ENCODE peak calls at places on chromosomes 2 and 18, in nine cellular contexts. T, X, B, G, Q, U, M, Y and R are unnamed samples.

GRCh38 chr18:75220786-75221355 is 10.3 kb downstream of the TSHZ1 start:
- DNase-seq in T (no peak), X (no peak), B (no peak), G (no peak), Q (no peak), U (no peak), M (no peak), Y (no peak), R (no peak)

GRCh38 chr2:73981081-73981968 is 3.4 kb upstream of the TET3 start:
- DNase-seq in T (peak), X (peak), B (no peak), G (no peak), Q (no peak), U (peak), M (peak), Y (peak), R (no peak)

GRCh38 chr2:74927617-74928016 is 30.8 kb upstream of the POLE4 start:
- DNase-seq in T (no peak), X (no peak), B (no peak), G (no peak), Q (no peak), U (no peak), M (no peak), Y (no peak), R (no peak)

GRCh38 chr2:53104263-53104662 is 663.3 kb upstream of the CHAC2 start:
- DNase-seq in T (peak), X (no peak), B (peak), G (peak), Q (no peak), U (peak), M (no peak), Y (no peak), R (no peak)

GRCh38 chr18:44627245-44627644 is 53.4 kb upstream of the SETBP1 start:
- DNase-seq in T (no peak), X (no peak), B (peak), G (peak), Q (no peak), U (peak), M (no peak), Y (no peak), R (no peak)

GRCh38 chr2:214987261-214987660 is 151.2 kb downstream of the ABCA12 start:
- DNase-seq in T (no peak), X (no peak), B (no peak), G (no peak), Q (no peak), U (peak), M (no peak), Y (no peak), R (no peak)

GRCh38 chr2:7269993-7270392 is 352.8 kb downstream of the RNF144A start:
- DNase-seq in T (no peak), X (no peak), B (no peak), G (no peak), Q (no peak), U (no peak), M (no peak), Y (no peak), R (no peak)

GRCh38 chr2:229857634-229858033 is 64.2 kb downstream of the TRIP12 start:
- DNase-seq in T (no peak), X (no peak), B (no peak), G (no peak), Q (no peak), U (no peak), M (no peak), Y (no peak), R (no peak)

GRCh38 chr2:120473522-120474271 is 127.8 kb downstream of the INHBB start:
- DNase-seq in T (no peak), X (peak), B (no peak), G (peak), Q (peak), U (no peak), M (no peak), Y (peak), R (peak)

GRCh38 chr2:43218550-43219382 is 7.6 kb downstream of the ZFP36L2 start:
- DNase-seq in T (peak), X (no peak), B (no peak), G (peak), Q (peak), U (peak), M (no peak), Y (peak), R (peak)

GRCh38 chr2:108288534-108289106 is at the start of gene SULT1C2:
- DNase-seq in T (peak), X (no peak), B (no peak), G (no peak), Q (no peak), U (peak), M (no peak), Y (peak), R (no peak)

GRCh38 chr2:239308696-239309397 is 92.0 kb downstream of the HDAC4 start:
- DNase-seq in T (no peak), X (no peak), B (peak), G (no peak), Q (peak), U (peak), M (peak), Y (peak), R (peak)

GRCh38 chr2:196453613-196454047 is 185.9 kb upstream of the CCDC150 start:
- DNase-seq in T (peak), X (no peak), B (peak), G (peak), Q (peak), U (peak), M (peak), Y (no peak), R (peak)

GRCh38 chr2:206004004-206004693 is 81.8 kb downstream of the INO80D start:
- DNase-seq in T (peak), X (no peak), B (no peak), G (no peak), Q (no peak), U (no peak), M (peak), Y (no peak), R (peak)

GRCh38 chr2:49950635-49951034 is 796.3 kb upstream of the FSHR start:
- DNase-seq in T (no peak), X (no peak), B (no peak), G (no peak), Q (no peak), U (no peak), M (no peak), Y (no peak), R (no peak)

GRCh38 chr18:45522371-45522770 is 92.9 kb upstream of the SLC14A2 start:
- DNase-seq in T (no peak), X (no peak), B (no peak), G (no peak), Q (no peak), U (peak), M (no peak), Y (no peak), R (no peak)

GRCh38 chr18:7684966-7685365 is 117.8 kb downstream of the PTPRM start:
- DNase-seq in T (no peak), X (no peak), B (no peak), G (no peak), Q (no peak), U (no peak), M (no peak), Y (no peak), R (no peak)

GRCh38 chr2:217182996-217183395 is 323.1 kb upstream of the TNP1 start:
- DNase-seq in T (no peak), X (no peak), B (no peak), G (peak), Q (no peak), U (no peak), M (no peak), Y (no peak), R (no peak)

GRCh38 chr18:57789105-57789504 is 14.0 kb downstream of the ATP8B1 start:
- DNase-seq in T (no peak), X (no peak), B (peak), G (no peak), Q (no peak), U (peak), M (no peak), Y (no peak), R (no peak)

GRCh38 chr2:187431911-187432310 is 16.1 kb downstream of the CALCRL start:
- DNase-seq in T (no peak), X (no peak), B (no peak), G (peak), Q (no peak), U (no peak), M (no peak), Y (no peak), R (no peak)

GRCh38 chr2:226031078-226031937 is 631.8 kb downstream of the NYAP2 start:
- DNase-seq in T (peak), X (peak), B (peak), G (peak), Q (peak), U (peak), M (peak), Y (peak), R (peak)

GRCh38 chr2:240454031-240454901 is 18.8 kb downstream of the GPC1 start:
- DNase-seq in T (no peak), X (no peak), B (no peak), G (no peak), Q (no peak), U (no peak), M (no peak), Y (no peak), R (peak)
- H3K4me3 ChIP-seq in T (peak), X (no peak), B (peak), G (no peak), Q (no peak), U (no peak), M (peak), Y (peak), R (peak)

DNA sequence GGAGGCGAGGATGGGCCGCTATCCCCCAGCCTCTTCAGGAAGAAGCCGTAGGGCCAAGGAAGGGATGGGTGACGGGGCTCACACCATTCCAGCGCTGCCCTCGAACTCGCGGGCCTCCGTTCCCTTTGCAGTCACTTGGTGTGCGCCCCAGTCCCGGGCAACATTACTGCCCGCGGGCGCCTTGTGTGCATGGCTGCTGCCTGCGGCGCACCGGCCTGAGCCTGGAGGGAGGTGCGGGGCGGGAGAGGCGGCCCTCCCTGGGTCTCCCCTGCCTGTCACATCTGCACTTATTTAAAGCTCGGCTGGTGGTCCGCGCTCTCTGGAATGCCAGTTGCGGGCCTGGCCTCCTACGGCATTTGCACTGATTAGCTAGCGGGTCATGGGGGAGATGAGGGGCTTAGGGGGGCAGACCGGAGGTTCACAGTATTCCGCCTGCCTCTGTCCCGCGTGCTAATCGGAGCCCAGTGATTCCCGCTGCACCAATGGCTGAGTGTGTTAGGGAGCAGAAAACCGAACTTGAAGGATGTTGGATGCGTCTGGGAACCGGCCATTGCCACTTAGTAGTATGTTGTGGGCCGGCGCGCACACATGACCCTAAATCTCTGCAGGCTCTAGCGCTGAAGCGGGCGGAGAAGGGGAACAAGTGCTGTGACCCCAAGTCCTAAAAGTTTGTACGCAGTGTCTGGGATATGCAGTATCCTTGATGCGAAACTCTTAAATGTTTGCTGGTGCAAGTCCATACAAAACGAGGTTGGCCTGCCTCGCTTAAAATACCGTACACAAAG is 161.1 kb upstream of the SIX2 start:
- DNase-seq in T (peak), X (no peak), B (no peak), G (no peak), Q (no peak), U (no peak), M (no peak), Y (no peak), R (peak)
- H3K4me3 ChIP-seq in T (peak), X (no peak), B (no peak), G (peak), Q (peak), U (peak), M (no peak), Y (peak), R (peak)

GRCh38 chr2:218329027-218329825 is 27.4 kb upstream of the CATIP start:
- DNase-seq in T (no peak), X (no peak), B (no peak), G (no peak), Q (no peak), U (no peak), M (no peak), Y (no peak), R (peak)

GRCh38 chr2:218334531-218334930 is 22.1 kb upstream of the CATIP start:
- DNase-seq in T (no peak), X (no peak), B (no peak), G (no peak), Q (no peak), U (no peak), M (no peak), Y (no peak), R (no peak)

GRCh38 chr2:218329826-218330651 is 26.6 kb upstream of the CATIP start:
- DNase-seq in T (no peak), X (no peak), B (no peak), G (no peak), Q (no peak), U (no peak), M (no peak), Y (no peak), R (no peak)

GRCh38 chr2:218332920-218333645 is 23.6 kb upstream of the CATIP start:
- DNase-seq in T (no peak), X (no peak), B (no peak), G (no peak), Q (no peak), U (no peak), M (no peak), Y (no peak), R (no peak)

DNA sequence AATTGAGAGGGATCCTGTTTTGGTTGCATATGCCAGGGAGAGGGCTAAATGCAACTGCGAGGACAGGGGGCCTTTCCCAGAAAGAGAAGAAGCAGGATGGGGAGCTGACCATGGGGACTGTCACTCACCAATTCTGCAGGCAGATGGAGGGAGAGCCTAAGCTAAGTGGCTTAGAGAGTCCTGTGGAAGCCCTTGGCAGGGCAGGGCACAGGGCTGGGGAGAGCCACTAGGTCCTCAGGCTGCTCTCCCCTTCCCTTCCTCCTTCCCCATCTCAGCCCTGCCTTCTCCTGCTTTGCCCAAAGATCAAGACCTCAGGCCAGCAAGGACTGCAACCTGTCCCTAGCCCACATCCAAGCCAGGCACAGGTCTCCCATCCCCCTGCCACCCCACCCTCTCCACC is 24.4 kb upstream of the CATIP start:
- DNase-seq in T (no peak), X (no peak), B (no peak), G (no peak), Q (no peak), U (no peak), M (no peak), Y (no peak), R (no peak)
- H3K4me3 ChIP-seq in T (no peak), X (no peak), B (no peak), G (no peak), Q (no peak), U (no peak), M (no peak), Y (no peak), R (no peak)

GRCh38 chr2:150028337-150028736 is 440.8 kb upstream of the MMADHC start:
- DNase-seq in T (no peak), X (no peak), B (no peak), G (peak), Q (no peak), U (no peak), M (no peak), Y (no peak), R (no peak)

GRCh38 chr2:150023663-150024062 is 436.1 kb upstream of the MMADHC start:
- DNase-seq in T (no peak), X (no peak), B (no peak), G (no peak), Q (no peak), U (no peak), M (no peak), Y (no peak), R (no peak)

GRCh38 chr2:150023044-150023443 is 435.5 kb upstream of the MMADHC start:
- DNase-seq in T (no peak), X (no peak), B (no peak), G (no peak), Q (no peak), U (no peak), M (no peak), Y (no peak), R (no peak)

GRCh38 chr2:150030440-150030839 is 442.9 kb upstream of the MMADHC start:
- DNase-seq in T (no peak), X (no peak), B (no peak), G (no peak), Q (no peak), U (no peak), M (no peak), Y (no peak), R (peak)

GRCh38 chr2:150027164-150027563 is 439.6 kb upstream of the MMADHC start:
- DNase-seq in T (no peak), X (no peak), B (no peak), G (peak), Q (no peak), U (no peak), M (no peak), Y (no peak), R (no peak)
- H3K4me3 ChIP-seq in T (no peak), X (no peak), B (no peak), G (no peak), Q (no peak), U (no peak), M (no peak), Y (no peak), R (no peak)

DNA sequence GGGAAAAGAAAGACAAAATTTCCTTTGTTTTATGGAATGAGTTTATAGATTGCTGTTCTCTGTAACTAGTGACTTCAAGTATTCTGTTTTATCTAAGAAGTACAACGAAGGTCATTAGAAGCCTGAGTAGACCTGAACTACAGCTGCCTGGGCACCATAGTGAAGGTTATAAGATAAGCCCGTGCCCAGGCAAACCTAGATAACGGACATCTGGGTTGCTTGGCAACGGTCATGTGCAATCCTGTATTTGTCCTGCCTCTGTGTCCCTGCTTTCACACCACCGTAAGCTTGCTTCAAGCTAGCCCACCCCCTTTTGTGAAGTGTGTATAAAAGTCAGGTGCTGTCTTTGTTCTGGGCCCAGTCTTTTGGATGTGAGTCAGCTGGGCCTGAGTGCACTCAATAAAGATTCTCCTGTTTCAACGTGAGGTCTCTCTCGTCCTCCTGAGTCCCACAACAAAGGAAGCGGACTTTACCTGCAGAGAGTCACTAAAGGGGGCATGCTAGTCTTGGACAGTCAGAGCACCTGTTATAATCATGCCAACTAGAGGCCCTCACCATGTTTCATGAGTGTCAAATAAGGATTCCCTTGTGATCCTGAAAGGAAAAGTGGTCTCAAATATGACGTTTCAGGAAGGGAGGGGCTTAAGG is 22.7 kb upstream of the LAPTM4A start:
- DNase-seq in T (no peak), X (no peak), B (no peak), G (no peak), Q (no peak), U (no peak), M (peak), Y (peak), R (peak)
- H3K4me3 ChIP-seq in T (no peak), X (no peak), B (no peak), G (no peak), Q (no peak), U (no peak), M (no peak), Y (no peak), R (no peak)